ENCODE peak calls at places on chromosomes 11 and 22, in ten cellular contexts. F is fibroblast of lung, A is lower lobe of right lung, H is psoas muscle, M is cardiac muscle cell, Y is H7, N is adipocyte, K is brain microvascular endothelial cell, T is heart left ventricle, B is ovary. V is an unnamed sample.

GRCh38 chr11:8006349-8006977 is 19.3 kb downstream of the EIF3F start:
- DNase-seq in F (peak; percentile 53), A (no peak), H (peak; percentile 15), M (peak; percentile 80), Y (peak; percentile 77), N (peak; percentile 90), K (peak; percentile 78), T (peak; percentile 57), B (peak; percentile 41), V (peak; percentile 51)

GRCh38 chr11:73566977-73567755 is 30.7 kb downstream of the FAM168A start:
- DNase-seq in F (peak; percentile 32), A (no peak), H (no peak), M (peak; percentile 12), Y (no peak), N (no peak), K (peak; percentile 31), T (no peak), B (no peak), V (no peak)

GRCh38 chr11:46238078-46238966 is 39.1 kb upstream of the CREB3L1 start:
- DNase-seq in F (peak; percentile 61), A (peak; percentile 82), H (peak; percentile 74), M (peak; percentile 86), Y (peak; percentile 90), N (peak; percentile 81), K (peak; percentile 25), T (peak; percentile 83), B (peak; percentile 90), V (peak; percentile 74)

GRCh38 chr11:93504110-93505095 is 38.8 kb downstream of the SMCO4 start:
- DNase-seq in F (no peak), A (no peak), H (no peak), M (no peak), Y (no peak), N (no peak), K (no peak), T (no peak), B (no peak), V (no peak)

GRCh38 chr22:32378703-32379272 is 21.1 kb downstream of the RFPL3 start:
- DNase-seq in F (peak; percentile 12), A (no peak), H (no peak), M (peak; percentile 36), Y (peak; percentile 87), N (peak; percentile 3), K (peak; percentile 29), T (no peak), B (no peak), V (peak; percentile 43)

GRCh38 chr22:31625661-31626426 is 36.2 kb downstream of the PISD start:
- DNase-seq in F (peak; percentile 40), A (no peak), H (peak; percentile 42), M (peak; percentile 56), Y (peak; percentile 97), N (peak; percentile 40), K (peak; percentile 43), T (no peak), B (peak; percentile 50), V (no peak)

GRCh38 chr11:63745304-63746170 is 23.0 kb downstream of the ZFTA start:
- DNase-seq in F (no peak), A (no peak), H (no peak), M (peak; percentile 31), Y (no peak), N (no peak), K (no peak), T (no peak), B (no peak), V (no peak)

GRCh38 chr11:65636810-65637557 is 917 bp upstream of the SIPA1 start:
- DNase-seq in F (no peak), A (no peak), H (no peak), M (no peak), Y (no peak), N (no peak), K (no peak), T (no peak), B (no peak), V (no peak)

GRCh38 chr11:134838708-134839107 is 426.7 kb upstream of the B3GAT1 start:
- DNase-seq in F (no peak), A (no peak), H (no peak), M (no peak), Y (no peak), N (no peak), K (no peak), T (no peak), B (no peak), V (no peak)

GRCh38 chr11:81963018-81963417 is 770.6 kb downstream of the FAM181B start:
- DNase-seq in F (peak; percentile 3), A (no peak), H (no peak), M (peak; percentile 25), Y (no peak), N (no peak), K (no peak), T (no peak), B (no peak), V (no peak)

GRCh38 chr11:34366522-34366921 is 8.7 kb upstream of the ABTB2 start:
- DNase-seq in F (no peak), A (peak; percentile 54), H (no peak), M (no peak), Y (peak; percentile 33), N (no peak), K (no peak), T (no peak), B (no peak), V (no peak)

GRCh38 chr11:17462940-17463339 is 13.7 kb downstream of the ABCC8 start:
- DNase-seq in F (no peak), A (no peak), H (no peak), M (no peak), Y (no peak), N (no peak), K (no peak), T (no peak), B (no peak), V (no peak)

GRCh38 chr11:17468094-17468493 is 8.6 kb downstream of the ABCC8 start:
- DNase-seq in F (no peak), A (no peak), H (no peak), M (no peak), Y (no peak), N (no peak), K (no peak), T (no peak), B (no peak), V (no peak)

GRCh38 chr11:17459211-17459610 is 17.4 kb downstream of the ABCC8 start:
- DNase-seq in F (no peak), A (no peak), H (no peak), M (no peak), Y (no peak), N (no peak), K (no peak), T (no peak), B (no peak), V (no peak)

GRCh38 chr11:17460406-17460805 is 16.2 kb downstream of the ABCC8 start:
- DNase-seq in F (no peak), A (no peak), H (no peak), M (no peak), Y (no peak), N (no peak), K (no peak), T (no peak), B (no peak), V (no peak)

GRCh38 chr11:17463795-17464194 is 12.8 kb downstream of the ABCC8 start:
- DNase-seq in F (no peak), A (no peak), H (no peak), M (no peak), Y (no peak), N (no peak), K (no peak), T (no peak), B (no peak), V (no peak)
- H3K27me3 ChIP-seq in F (no peaks in the 10 kb centered on the region), A (no peaks in the 10 kb centered on the region), H (no peaks in the 10 kb centered on the region), M (no peaks in the 10 kb centered on the region), Y (no peaks in the 10 kb centered on the region), N (peaks cover 48% of the 10 kb centered on the region), K (no peaks in the 10 kb centered on the region), T (no peaks in the 10 kb centered on the region), B (no peaks in the 10 kb centered on the region), V (no peaks in the 10 kb centered on the region)

GRCh38 chr11:68256331-68256741 is 15.4 kb downstream of the C11orf24 start:
- DNase-seq in F (no peak), A (no peak), H (no peak), M (peak; percentile 67), Y (peak; percentile 55), N (peak; percentile 35), K (peak; percentile 63), T (no peak), B (peak; percentile 67), V (no peak)
- H3K27me3 ChIP-seq in F (peaks cover 3% of the 10 kb centered on the region), A (no peaks in the 10 kb centered on the region), H (no peaks in the 10 kb centered on the region), M (no peaks in the 10 kb centered on the region), Y (no peaks in the 10 kb centered on the region), N (no peaks in the 10 kb centered on the region), K (no peaks in the 10 kb centered on the region), T (no peaks in the 10 kb centered on the region), B (no peaks in the 10 kb centered on the region), V (no peaks in the 10 kb centered on the region)

GRCh38 chr11:2147391-2147790 is 8.2 kb upstream of the IGF2 start:
- DNase-seq in F (no peak), A (no peak), H (no peak), M (no peak), Y (no peak), N (no peak), K (no peak), T (no peak), B (no peak), V (no peak)
- H3K27me3 ChIP-seq in F (peaks cover 30% of the 10 kb centered on the region), A (peaks cover 84% of the 10 kb centered on the region), H (peaks cover 3% of the 10 kb centered on the region), M (peaks cover 67% of the 10 kb centered on the region), Y (peaks cover 70% of the 10 kb centered on the region), N (peaks cover 75% of the 10 kb centered on the region), K (peaks cover 58% of the 10 kb centered on the region), T (peaks cover 52% of the 10 kb centered on the region), B (peaks cover 4% of the 10 kb centered on the region), V (peaks cover 61% of the 10 kb centered on the region)

GRCh38 chr11:20032127-20032526 is 128.1 kb downstream of the DBX1 start:
- DNase-seq in F (no peak), A (no peak), H (no peak), M (no peak), Y (no peak), N (no peak), K (no peak), T (no peak), B (no peak), V (no peak)

GRCh38 chr11:20032577-20033265 is 127.6 kb downstream of the DBX1 start:
- DNase-seq in F (no peak), A (no peak), H (no peak), M (no peak), Y (no peak), N (no peak), K (no peak), T (no peak), B (no peak), V (no peak)

GRCh38 chr11:20029193-20029592 is 131.1 kb downstream of the DBX1 start:
- DNase-seq in F (no peak), A (no peak), H (no peak), M (no peak), Y (no peak), N (no peak), K (no peak), T (no peak), B (no peak), V (no peak)

GRCh38 chr11:20031155-20032001 is 128.9 kb downstream of the DBX1 start:
- DNase-seq in F (peak; percentile 98), A (no peak), H (no peak), M (peak; percentile 72), Y (no peak), N (peak; percentile 78), K (peak; percentile 77), T (no peak), B (no peak), V (peak; percentile 53)

DNA sequence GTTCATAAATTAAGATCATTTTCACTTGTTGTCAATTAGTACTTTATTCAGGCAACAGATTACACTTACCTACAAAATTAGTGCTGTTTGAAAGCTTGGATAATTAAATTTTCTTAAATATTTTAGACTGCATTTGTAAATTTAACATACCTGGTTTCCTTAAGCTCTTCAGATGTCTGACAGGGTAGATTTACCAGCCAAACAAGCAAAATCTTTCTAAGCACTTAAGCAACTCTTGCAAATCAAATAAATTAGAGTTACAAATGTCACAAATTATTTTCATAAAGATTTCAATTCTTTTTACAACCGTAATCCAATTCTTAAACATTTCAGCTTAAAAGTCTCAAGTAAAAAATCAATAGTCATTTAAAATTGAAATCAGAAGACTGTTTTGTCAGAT is 129.8 kb downstream of the DBX1 start:
- DNase-seq in F (no peak), A (no peak), H (no peak), M (no peak), Y (no peak), N (no peak), K (no peak), T (no peak), B (no peak), V (no peak)
- H3K27me3 ChIP-seq in F (no peaks in the 10 kb centered on the region), A (no peaks in the 10 kb centered on the region), H (no peaks in the 10 kb centered on the region), M (no peaks in the 10 kb centered on the region), Y (no peaks in the 10 kb centered on the region), N (no peaks in the 10 kb centered on the region), K (no peaks in the 10 kb centered on the region), T (no peaks in the 10 kb centered on the region), B (no peaks in the 10 kb centered on the region), V (no peaks in the 10 kb centered on the region)

V was measured in MG63.